ENCODE peak calls at places on chromosomes 13 and 19, in four cellular contexts. T is GM23338; Q is GM13977; M is activated naive CD4-positive, alpha-beta T cell. P is an unnamed sample.

GRCh38 chr19:28489126-28489660 is 723.8 kb downstream of the UQCRFS1 start:
- DNase-seq in T (peak; percentile 24), Q (no peak), M (no peak), P (no peak)

GRCh38 chr19:43820098-43820860 is 6.8 kb upstream of the ZNF283 start:
- DNase-seq in T (peak; percentile 91), Q (peak; percentile 19), M (no peak), P (no peak)

GRCh38 chr19:17721821-17722220 is 2.5 kb downstream of the MAP1S start:
- DNase-seq in T (no peak), Q (no peak), M (no peak), P (no peak)

GRCh38 chr13:25927966-25928365 is 123.8 kb downstream of the SHISA2 start:
- DNase-seq in T (no peak), Q (no peak), M (no peak), P (no peak)

GRCh38 chr19:45595814-45596213 is 6.2 kb downstream of the GPR4 start:
- DNase-seq in T (no peak), Q (no peak), M (no peak), P (no peak)

GRCh38 chr13:100818706-100819105 is 144.1 kb upstream of the TMTC4 start:
- DNase-seq in T (no peak), Q (no peak), M (no peak), P (no peak)

GRCh38 chr13:54185101-54185500 is 1156.5 kb downstream of the OLFM4 start:
- DNase-seq in T (peak; percentile 32), Q (no peak), M (no peak), P (no peak)

GRCh38 chr13:113928701-113929627 is 44.9 kb downstream of the C13orf46 start:
- DNase-seq in T (no peak), Q (peak; percentile 23), M (no peak), P (no peak)

GRCh38 chr19:14582894-14583340 is at the start of gene CLEC17A:
- DNase-seq in T (no peak), Q (peak; percentile 58), M (no peak), P (no peak)

GRCh38 chr19:15652559-15653278 is 12.0 kb downstream of the CYP4F3 start:
- DNase-seq in T (no peak), Q (no peak), M (no peak), P (no peak)

GRCh38 chr19:13888281-13888680 is 11.3 kb downstream of the NANOS3 start:
- DNase-seq in T (no peak), Q (no peak), M (no peak), P (no peak)

GRCh38 chr19:50000038-50000890 is 24.9 kb downstream of the VRK3 start:
- DNase-seq in T (no peak), Q (no peak), M (no peak), P (no peak)